ENCODE peak calls at places on chromosomes 3 and 15, in eight cellular contexts. A is fibroblast of lung; F is psoas muscle; B is CD4-positive, alpha-beta T cell; G is left lung; K is endodermal cell; S is OCI-LY7; H is Peyer's patch. U is an unnamed sample. For H3K9me3, the result is how much of the 10 kb centered on the place peaks cover.

GRCh38 chr3:51975857-51976549 is 1.1 kb downstream of the ABHD14A start:
- DNase-seq in H (peak), G (peak), S (peak), B (no peak), K (peak), A (peak), F (peak), U (no peak)

GRCh38 chr15:99566157-99566900 is 545 bp downstream of the MEF2A start:
- DNase-seq in H (peak), K (peak), A (peak), B (no peak), S (peak), G (peak), F (peak), U (no peak)

GRCh38 chr15:83289160-83289559 is 4.7 kb upstream of the BNC1 start:
- DNase-seq in B (no peak), S (no peak), K (no peak), G (no peak), A (peak), F (no peak), H (no peak), U (no peak)

GRCh38 chr3:101571028-101571895 is 2.7 kb upstream of the PCNP start:
- DNase-seq in H (no peak), G (no peak), B (no peak), F (no peak), A (no peak), K (no peak), S (no peak), U (no peak)

GRCh38 chr15:81002254-81003022 is 1.7 kb downstream of the TLNRD1 start:
- DNase-seq in S (no peak), H (no peak), G (peak), B (no peak), K (peak), F (peak), A (peak), U (no peak)

GRCh38 chr3:23685484-23686258 is 120.1 kb upstream of the UBE2E1 start:
- DNase-seq in G (no peak), F (peak), S (no peak), K (no peak), A (peak), H (peak), B (no peak), U (no peak)

GRCh38 chr15:89654847-89655805 is at the start of gene KIF7:
- DNase-seq in H (no peak), B (no peak), K (peak), G (no peak), A (peak), S (no peak), F (peak), U (no peak)

GRCh38 chr3:98977520-98977919 is 76.0 kb upstream of the DCBLD2 start:
- DNase-seq in B (no peak), F (no peak), K (no peak), H (no peak), S (no peak), A (peak), G (no peak), U (no peak)

GRCh38 chr15:70492240-70493177 is 270.8 kb downstream of the UACA start:
- DNase-seq in S (peak), K (no peak), G (peak), F (peak), A (peak), H (peak), B (peak), U (peak)

GRCh38 chr15:31522056-31522455 is 195.4 kb downstream of the KLF13 start:
- DNase-seq in B (no peak), H (no peak), A (no peak), S (no peak), F (no peak), K (no peak), G (no peak), U (no peak)

GRCh38 chr3:41125258-41125657 is 74.0 kb upstream of the CTNNB1 start:
- DNase-seq in K (peak), H (no peak), B (no peak), G (no peak), A (no peak), S (no peak), F (no peak), U (no peak)

GRCh38 chr15:69926011-69926410 is 171.7 kb downstream of the TLE3 start:
- DNase-seq in B (no peak), H (no peak), S (no peak), K (no peak), G (no peak), F (no peak), A (peak), U (no peak)

GRCh38 chr3:18044191-18044590 is 301.8 kb upstream of the TBC1D5 start:
- DNase-seq in S (no peak), K (no peak), F (no peak), H (no peak), G (no peak), B (no peak), A (no peak), U (no peak)

GRCh38 chr3:129312671-129313414 is 34.2 kb downstream of the HMCES start:
- DNase-seq in A (no peak), G (peak), F (no peak), S (peak), K (peak), H (no peak), B (no peak), U (no peak)

GRCh38 chr3:106466881-106467280 is 598.1 kb upstream of the CBLB start:
- DNase-seq in B (no peak), H (no peak), A (no peak), G (no peak), S (no peak), K (no peak), F (no peak), U (no peak)

GRCh38 chr3:192834428-192834827 is 83.2 kb downstream of the MB21D2 start:
- DNase-seq in B (no peak), F (no peak), H (no peak), G (no peak), S (no peak), A (peak), K (no peak), U (no peak)

GRCh38 chr3:104564045-104564643 is 802.6 kb upstream of the ALCAM start:
- DNase-seq in G (no peak), K (peak), B (peak), H (peak), S (peak), A (peak), F (no peak), U (peak)

GRCh38 chr3:69273895-69274294 is 112.0 kb downstream of the FRMD4B start:
- DNase-seq in H (no peak), A (peak), F (no peak), K (no peak), B (no peak), S (no peak), G (no peak), U (no peak)

GRCh38 chr3:25580534-25580933 is 84.2 kb downstream of the TOP2B start:
- DNase-seq in S (no peak), B (no peak), G (no peak), F (no peak), A (no peak), K (peak), H (no peak), U (no peak)

GRCh38 chr3:196419386-196419785 is 12.8 kb downstream of the UBXN7 start:
- DNase-seq in K (no peak), A (no peak), S (no peak), F (no peak), B (no peak), H (no peak), G (no peak), U (no peak)

GRCh38 chr3:138916824-138917223 is 30.1 kb downstream of the FOXL2 start:
- DNase-seq in K (no peak), G (no peak), B (no peak), S (no peak), H (no peak), F (no peak), A (no peak), U (no peak)

GRCh38 chr3:180594631-180595348 is 7.2 kb upstream of the TTC14 start:
- DNase-seq in K (no peak), F (no peak), A (peak), B (no peak), S (peak), G (no peak), H (no peak), U (no peak)

GRCh38 chr3:24299801-24300626 is 194.6 kb downstream of the THRB start:
- DNase-seq in S (no peak), G (no peak), A (peak), K (no peak), H (no peak), F (no peak), B (no peak), U (no peak)

GRCh38 chr15:100601158-100601557 is 826 bp downstream of the LINS1 start:
- DNase-seq in A (peak), H (peak), G (peak), S (peak), B (no peak), K (peak), F (no peak), U (no peak)

GRCh38 chr15:42730536-42730935 is 6.4 kb downstream of the CDAN1 start:
- DNase-seq in K (no peak), H (no peak), B (no peak), F (no peak), A (no peak), S (no peak), G (peak), U (no peak)

GRCh38 chr3:58384381-58385090 is 49.1 kb downstream of the PDHB start:
- DNase-seq in F (no peak), K (no peak), H (no peak), S (peak), B (no peak), A (no peak), G (no peak), U (no peak)

GRCh38 chr3:170050753-170051152 is 13.0 kb downstream of the GPR160 start:
- DNase-seq in G (no peak), F (no peak), A (no peak), H (no peak), B (no peak), K (no peak), S (no peak), U (no peak)

GRCh38 chr3:90261481-90262433 is 1154.3 kb downstream of the EPHA3 start:
- DNase-seq in G (no peak), B (no peak), F (no peak), A (no peak), H (no peak), S (no peak), K (no peak), U (no peak)

GRCh38 chr3:152638707-152639450 is 196.1 kb upstream of the P2RY1 start:
- DNase-seq in K (no peak), G (no peak), A (peak), B (no peak), H (no peak), S (no peak), F (no peak), U (no peak)

GRCh38 chr3:52388348-52388821 is 56.5 kb downstream of the SEMA3G start:
- DNase-seq in H (no peak), G (peak), K (peak), B (no peak), S (no peak), F (no peak), A (no peak), U (no peak)

GRCh38 chr15:83581381-83581780 is 72.5 kb upstream of the ADAMTSL3 start:
- DNase-seq in K (no peak), G (no peak), H (no peak), A (peak), F (no peak), S (no peak), B (no peak), U (no peak)

GRCh38 chr15:100330221-100330620 is 11.6 kb downstream of the ADAMTS17 start:
- DNase-seq in K (peak), B (no peak), G (no peak), F (no peak), S (peak), A (no peak), H (no peak), U (no peak)

GRCh38 chr3:156483426-156483825 is 71.5 kb downstream of the SSR3 start:
- DNase-seq in K (no peak), S (peak), A (peak), F (no peak), G (no peak), B (no peak), H (peak), U (no peak)

GRCh38 chr3:56976666-56977560 is 83.6 kb upstream of the SPATA12 start:
- DNase-seq in B (no peak), A (peak), G (no peak), H (no peak), K (no peak), F (no peak), S (no peak), U (no peak)

GRCh38 chr3:169564883-169565282 is 98.6 kb downstream of the MECOM start:
- DNase-seq in K (no peak), A (no peak), S (peak), G (no peak), F (no peak), B (no peak), H (no peak), U (no peak)

GRCh38 chr3:129911261-129911861 is 17.9 kb upstream of the TMCC1 start:
- DNase-seq in S (no peak), G (no peak), A (no peak), K (no peak), B (no peak), H (no peak), F (no peak), U (no peak)

GRCh38 chr3:20462723-20463122 is 276.7 kb upstream of the SGO1 start:
- DNase-seq in K (no peak), S (no peak), G (no peak), A (no peak), B (no peak), F (no peak), H (no peak), U (no peak)
- H3K9me3 ChIP-seq in K (under half), S (under half), G (under half), A (under half), B (under half), F (under half), H (under half), U (under half)

GRCh38 chr3:185828755-185829154 is 3.9 kb upstream of the IGF2BP2 start:
- DNase-seq in H (no peak), B (no peak), F (no peak), A (no peak), S (no peak), G (no peak), K (no peak), U (no peak)

GRCh38 chr3:185825379-185825638 is 467 bp upstream of the IGF2BP2 start:
- DNase-seq in G (no peak), A (no peak), B (no peak), K (no peak), S (no peak), H (no peak), F (no peak), U (no peak)

GRCh38 chr3:185825639-185826481 is 1.0 kb upstream of the IGF2BP2 start:
- DNase-seq in A (peak), K (peak), H (no peak), S (peak), G (peak), B (no peak), F (peak), U (no peak)

GRCh38 chr3:185830018-185830797 is 5.4 kb upstream of the IGF2BP2 start:
- DNase-seq in A (no peak), S (no peak), K (no peak), B (no peak), H (no peak), G (no peak), F (no peak), U (no peak)

GRCh38 chr3:185827595-185828344 is 2.9 kb upstream of the IGF2BP2 start:
- DNase-seq in A (no peak), F (no peak), G (no peak), H (no peak), S (no peak), K (no peak), B (no peak), U (no peak)
- H3K9me3 ChIP-seq in A (under half), F (under half), G (under half), H (under half), S (under half), K (half or more), B (under half), U (under half)

GRCh38 chr3:28951773-28952556 is 328.9 kb upstream of the RBMS3 start:
- DNase-seq in B (no peak), A (no peak), F (no peak), S (no peak), K (no peak), G (no peak), H (no peak), U (no peak)
- H3K9me3 ChIP-seq in B (under half), A (under half), F (under half), S (under half), K (under half), G (under half), H (under half), U (under half)

GRCh38 chr15:20348291-20348899 is 193.2 kb downstream of the GOLGA6L6 start:
- DNase-seq in K (no peak), G (peak), B (no peak), F (no peak), S (no peak), H (no peak), A (no peak), U (no peak)

GRCh38 chr15:20345401-20345958 is 196.1 kb downstream of the GOLGA6L6 start:
- DNase-seq in S (no peak), B (no peak), F (peak), K (no peak), G (peak), H (peak), A (no peak), U (no peak)

GRCh38 chr15:20344601-20345400 is 196.8 kb downstream of the GOLGA6L6 start:
- DNase-seq in K (no peak), G (peak), S (no peak), F (no peak), H (no peak), A (no peak), B (no peak), U (no peak)

GRCh38 chr15:20348900-20349773 is 192.5 kb downstream of the GOLGA6L6 start:
- DNase-seq in S (no peak), G (peak), K (peak), B (no peak), H (no peak), A (no peak), F (peak), U (no peak)

DNA sequence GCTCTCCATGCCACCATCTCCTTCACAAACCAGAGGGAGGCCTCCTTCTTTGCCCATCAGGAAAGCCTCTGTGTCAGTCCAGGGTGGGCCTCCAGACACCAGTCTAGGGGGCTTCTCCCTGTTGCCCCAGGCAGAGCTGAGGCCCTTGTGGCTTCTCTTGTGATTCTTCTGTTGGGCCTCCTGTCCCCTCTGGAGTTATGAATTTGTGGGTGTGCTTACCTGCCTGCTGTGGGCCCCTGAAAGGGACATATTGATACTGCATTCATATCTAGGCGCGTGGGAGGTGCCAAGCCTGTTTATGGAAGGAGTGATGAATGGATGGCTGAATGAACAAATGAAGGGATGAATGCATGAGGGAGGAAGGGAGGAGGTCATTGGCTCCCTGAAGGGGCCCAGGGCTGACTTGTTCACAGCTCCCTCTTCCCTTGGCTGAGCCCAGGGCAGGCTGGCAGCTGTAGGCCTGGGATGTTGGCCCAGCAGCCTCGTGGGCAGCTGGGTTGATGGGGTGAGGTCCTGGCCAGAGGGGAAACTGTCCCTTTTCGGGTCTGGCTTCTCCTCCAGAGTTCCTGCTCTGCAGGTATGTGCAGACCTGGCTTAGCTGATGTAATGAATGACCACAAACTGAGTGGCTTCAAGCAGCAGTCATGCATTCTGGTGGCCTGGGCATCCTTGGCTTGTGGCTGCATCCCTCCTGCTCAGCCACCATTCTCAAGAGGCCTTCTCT is 195.4 kb downstream of the GOLGA6L6 start:
- DNase-seq in H (peak), S (no peak), G (peak), K (no peak), F (no peak), B (no peak), A (no peak), U (no peak)
- H3K9me3 ChIP-seq in H (under half), S (under half), G (under half), K (half or more), F (under half), B (under half), A (under half), U (under half)

DNA sequence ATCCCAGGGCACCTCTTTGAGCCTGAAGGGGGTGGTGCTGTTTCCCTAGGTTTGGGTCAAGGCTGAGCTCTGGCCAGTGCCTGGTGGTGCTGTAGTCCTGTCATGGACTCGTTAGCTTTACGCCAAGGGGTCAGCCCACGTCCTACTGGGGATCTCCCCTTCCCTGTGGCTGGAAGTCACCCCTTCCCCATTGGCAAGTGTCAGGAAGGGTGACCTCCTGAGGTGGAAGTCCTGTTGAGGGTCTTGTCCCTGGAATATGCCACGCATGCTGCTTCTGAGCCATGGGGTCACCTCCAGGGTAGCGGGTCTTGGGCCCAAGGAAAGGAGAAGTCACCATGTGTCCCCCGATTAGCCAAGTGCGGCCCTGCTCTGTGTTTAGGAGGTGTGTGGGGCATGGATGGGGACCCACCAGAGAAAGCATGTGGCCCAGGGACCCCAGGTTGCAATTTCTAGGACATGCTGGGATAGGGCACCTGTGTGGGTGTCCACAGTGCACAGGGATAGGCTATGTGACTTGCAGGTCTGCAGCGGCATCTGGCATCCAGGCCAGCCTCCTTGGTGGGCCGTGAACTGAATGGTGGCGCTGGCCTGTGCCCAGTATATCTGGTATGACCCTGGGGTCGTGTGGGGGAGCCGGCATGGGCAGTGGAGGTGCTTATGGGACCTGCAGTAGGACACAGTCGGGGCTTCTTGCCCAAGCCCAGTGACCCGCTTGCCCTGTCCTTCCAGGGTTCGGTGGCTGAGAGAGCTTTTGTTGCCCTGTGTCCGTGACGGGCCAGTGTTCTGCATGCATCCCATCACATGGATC is 226.7 kb downstream of the SNRPN start:
- DNase-seq in K (peak), G (peak), S (no peak), B (no peak), F (peak), A (no peak), H (no peak), U (peak)
- H3K9me3 ChIP-seq in K (under half), G (under half), S (under half), B (under half), F (under half), A (under half), H (under half), U (under half)

GRCh38 chr15:21270474-21270873 is 169.8 kb downstream of the POTEB3 start:
- DNase-seq in K (no peak), S (no peak), B (no peak), F (no peak), G (no peak), H (no peak), A (no peak), U (no peak)
- H3K9me3 ChIP-seq in K (half or more), S (under half), B (under half), F (under half), G (under half), H (under half), A (under half), U (under half)

DNA sequence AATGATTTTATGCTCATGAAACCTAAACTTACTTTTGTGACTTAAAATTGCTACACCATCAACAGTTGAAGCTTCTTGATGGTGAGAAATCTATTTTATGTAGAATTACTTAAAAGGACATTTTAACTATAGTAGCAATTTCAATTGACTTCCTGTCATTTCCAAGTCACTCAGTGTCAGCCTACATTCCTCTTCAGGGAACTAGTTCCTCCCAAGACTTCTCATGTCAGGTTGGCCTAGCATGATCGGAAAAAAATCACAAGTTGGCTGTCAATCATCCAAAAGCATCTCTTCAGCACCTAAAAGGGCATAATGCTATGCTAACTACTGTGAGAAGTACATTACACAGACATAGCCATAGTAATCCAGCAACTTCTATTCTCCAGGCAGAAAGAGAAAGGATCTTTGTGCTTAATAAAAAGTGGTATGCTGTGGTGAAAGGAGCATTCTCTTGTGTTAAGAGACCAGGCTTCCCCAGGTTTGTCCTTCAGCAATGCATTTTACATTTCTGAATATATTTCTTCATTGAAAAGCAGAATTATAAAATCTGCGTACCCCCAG is 893.7 kb downstream of the AGBL1 start:
- DNase-seq in H (no peak), G (no peak), A (no peak), F (no peak), B (no peak), K (no peak), S (no peak), U (no peak)
- H3K9me3 ChIP-seq in H (under half), G (under half), A (under half), F (under half), B (under half), K (under half), S (under half), U (under half)